ENCODE peak calls at places on chromosome 3, in six cellular contexts. D is brain microvascular endothelial cell; C is keratinocyte; Q is right atrium auricular region; N is CD8-positive, alpha-beta T cell; O is AG04450. P is an unnamed sample.

GRCh38 chr3:70702132-70702531 is 389.7 kb upstream of the MDFIC2 start:
- DNase-seq in D (no peak), C (no peak), Q (no peak), N (no peak), O (no peak), P (no peak)

GRCh38 chr3:32440481-32441350 is 49.1 kb downstream of the CMTM7 start:
- DNase-seq in D (no peak), C (peak), Q (peak), N (peak), O (no peak), P (no peak)

GRCh38 chr3:138588445-138588844 is 5.6 kb downstream of the CEP70 start:
- DNase-seq in D (no peak), C (no peak), Q (no peak), N (no peak), O (no peak), P (no peak)

GRCh38 chr3:30544811-30545210 is 61.6 kb upstream of the TGFBR2 start:
- DNase-seq in D (peak), C (no peak), Q (no peak), N (no peak), O (peak), P (no peak)

GRCh38 chr3:133792171-133792763 is 13.3 kb upstream of the SRPRB start:
- DNase-seq in D (no peak), C (no peak), Q (no peak), N (no peak), O (no peak), P (no peak)

GRCh38 chr3:13655074-13655913 is 106.4 kb downstream of the FBLN2 start:
- DNase-seq in D (no peak), C (no peak), Q (no peak), N (no peak), O (no peak), P (no peak)

GRCh38 chr3:187750513-187751123 is 5.3 kb upstream of the BCL6 start:
- DNase-seq in D (no peak), C (no peak), Q (no peak), N (no peak), O (no peak), P (no peak)

GRCh38 chr3:128123231-128123537 is 428 bp downstream of the RUVBL1 start:
- DNase-seq in D (no peak), C (no peak), Q (no peak), N (no peak), O (no peak), P (no peak)

GRCh38 chr3:161691677-161692076 is 195.1 kb downstream of the OTOL1 start:
- DNase-seq in D (no peak), C (no peak), Q (no peak), N (no peak), O (no peak), P (no peak)

GRCh38 chr3:105431171-105431570 is 64.5 kb downstream of the ALCAM start:
- DNase-seq in D (no peak), C (no peak), Q (no peak), N (no peak), O (no peak), P (no peak)

GRCh38 chr3:105430460-105430859 is 63.8 kb downstream of the ALCAM start:
- DNase-seq in D (no peak), C (no peak), Q (no peak), N (no peak), O (no peak), P (no peak)

GRCh38 chr3:105425153-105425502 is 58.4 kb downstream of the ALCAM start:
- DNase-seq in D (no peak), C (no peak), Q (no peak), N (no peak), O (no peak), P (no peak)

GRCh38 chr3:105427332-105427731 is 60.6 kb downstream of the ALCAM start:
- DNase-seq in D (no peak), C (no peak), Q (no peak), N (no peak), O (no peak), P (no peak)

DNA sequence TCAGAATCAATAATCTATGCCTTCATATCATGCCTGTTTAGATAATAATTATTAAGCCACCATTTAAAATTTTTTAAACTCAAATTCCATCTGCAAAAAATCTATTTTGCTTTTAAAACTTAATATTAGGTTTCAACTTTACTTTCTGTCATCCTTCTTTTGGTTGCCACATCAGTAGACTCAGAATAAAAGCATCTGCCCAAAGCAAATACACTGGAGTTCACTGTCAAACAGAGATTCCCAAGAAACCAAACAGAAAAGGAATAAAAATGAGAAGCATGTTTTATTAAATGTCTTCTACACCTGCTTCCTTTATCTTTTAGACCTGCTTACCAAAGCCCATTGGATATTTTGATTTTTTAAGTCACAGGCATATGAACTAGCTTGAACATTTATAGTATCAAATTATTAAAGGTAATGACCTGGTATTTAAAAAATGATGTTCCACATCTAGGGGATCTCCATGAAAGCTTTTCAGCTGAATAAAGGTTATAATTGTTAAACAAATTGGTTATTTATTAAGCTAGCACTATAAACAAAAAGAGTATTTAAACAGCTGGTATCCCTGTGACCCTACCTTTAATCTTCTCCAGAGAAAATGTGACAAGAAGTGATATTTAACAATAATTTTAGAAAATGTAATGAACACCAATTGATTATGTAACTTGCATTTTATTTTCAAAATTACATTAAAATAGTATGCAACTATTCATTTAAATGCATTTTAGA is 62.5 kb downstream of the ALCAM start:
- DNase-seq in D (no peak), C (no peak), Q (no peak), N (no peak), O (no peak), P (no peak)
- H3K27ac ChIP-seq in D (no peak), C (no peak), Q (no peak), N (no peak), O (no peak), P (peak)

GRCh38 chr3:23566499-23566898 is 239.3 kb upstream of the UBE2E1 start:
- DNase-seq in D (no peak), C (no peak), Q (no peak), N (no peak), O (no peak), P (no peak)
- TF ChIP-seq CTCF in D (no peak), C (no peak), Q (no peak), N (no peak), O (no peak), P (no peak)

GRCh38 chr3:57131210-57131588 is 34.0 kb downstream of the IL17RD start:
- DNase-seq in D (no peak), C (no peak), Q (no peak), N (no peak), O (no peak), P (no peak)

GRCh38 chr3:57126244-57126643 is 38.9 kb downstream of the IL17RD start:
- DNase-seq in D (no peak), C (no peak), Q (no peak), N (no peak), O (no peak), P (no peak)

GRCh38 chr3:57127849-57128566 is 37.1 kb downstream of the IL17RD start:
- DNase-seq in D (no peak), C (no peak), Q (no peak), N (no peak), O (no peak), P (no peak)

GRCh38 chr3:57128863-57129602 is 36.1 kb downstream of the IL17RD start:
- DNase-seq in D (no peak), C (no peak), Q (no peak), N (no peak), O (no peak), P (no peak)

DNA sequence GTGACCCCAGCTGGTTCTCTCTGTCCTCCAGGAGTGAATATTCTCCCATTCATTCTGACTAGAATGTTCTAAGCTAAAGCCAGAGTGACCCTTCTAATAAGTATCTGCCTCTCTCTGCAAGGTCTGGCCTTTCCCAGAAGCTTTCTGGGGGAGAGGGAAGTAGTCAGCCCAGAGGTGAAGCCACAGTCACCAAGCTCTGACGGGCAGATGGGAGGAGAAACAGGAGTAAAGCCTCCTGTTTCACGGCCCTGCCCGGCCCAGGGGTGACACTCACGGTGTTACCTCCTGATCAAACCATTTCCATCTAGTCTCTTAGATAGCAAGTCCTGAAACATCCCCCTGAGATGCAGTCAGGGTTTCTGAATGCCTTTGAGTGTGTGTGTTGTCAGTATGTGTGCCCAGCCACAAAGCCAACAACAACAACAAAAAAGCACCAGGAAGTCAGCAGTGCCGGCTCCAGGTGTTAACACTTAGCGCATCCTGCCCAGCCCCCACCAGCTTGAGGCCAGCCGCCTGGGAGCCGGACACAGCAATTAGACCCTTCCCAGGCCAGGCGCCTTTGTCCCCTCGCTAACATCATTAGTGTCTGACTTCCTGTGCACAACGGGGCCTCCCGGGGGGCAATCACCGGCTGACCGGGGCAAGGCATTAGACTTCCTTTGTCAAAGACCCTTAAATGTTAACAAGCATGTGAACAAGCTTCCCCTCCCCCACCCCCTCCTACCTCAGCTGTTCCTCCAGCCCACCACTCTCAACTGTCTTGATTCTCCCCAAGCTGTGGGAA is 34.5 kb downstream of the IL17RD start:
- DNase-seq in D (no peak), C (no peak), Q (no peak), N (no peak), O (no peak), P (no peak)
- H3K4me3 ChIP-seq in D (no peak), C (no peak), Q (no peak), N (no peak), O (no peak), P (no peak)

GRCh38 chr3:169400874-169401273 is 262.6 kb downstream of the MECOM start:
- DNase-seq in D (no peak), C (no peak), Q (no peak), N (no peak), O (no peak), P (no peak)
- H3K27ac ChIP-seq in D (no peak), C (no peak), Q (no peak), N (no peak), O (no peak), P (no peak)

DNA sequence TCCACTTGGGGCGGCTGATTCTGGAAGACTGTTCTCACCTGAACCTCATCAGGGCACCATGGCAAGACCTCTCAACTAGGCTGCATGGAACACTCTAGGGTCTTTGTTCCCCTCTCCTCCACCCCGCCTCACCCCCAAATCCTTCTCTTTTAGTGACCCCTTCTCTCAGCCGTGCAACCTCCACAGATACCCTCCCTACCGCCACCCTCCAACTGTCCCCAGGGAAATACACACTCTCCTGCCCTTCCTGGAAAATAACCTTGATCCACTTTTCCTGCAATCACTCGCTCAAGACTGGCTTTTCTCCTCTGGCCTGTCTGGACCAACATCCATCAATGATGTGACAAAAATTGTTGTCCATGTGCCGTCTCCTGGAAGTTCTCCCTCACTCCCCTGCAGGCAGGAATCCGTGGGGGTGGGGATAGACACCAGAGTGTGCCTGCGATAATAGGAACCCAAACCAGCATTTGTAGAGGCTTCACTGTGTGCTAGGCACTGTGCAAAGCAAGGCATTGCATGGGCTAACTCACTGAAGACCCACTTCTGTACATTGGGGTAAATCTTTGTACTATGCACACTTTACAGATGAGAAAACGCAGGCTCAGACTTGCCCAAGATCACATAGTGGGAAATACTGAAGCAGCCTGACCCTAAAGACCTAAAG is 160.1 kb upstream of the UBE2E1 start:
- DNase-seq in D (no peak), C (no peak), Q (no peak), N (no peak), O (no peak), P (no peak)
- TF ChIP-seq CTCF in D (no peak), C (no peak), Q (no peak), N (no peak), O (no peak), P (no peak)

GRCh38 chr3:184755315-184755731 is 43.5 kb upstream of the MAGEF1 start:
- DNase-seq in D (no peak), C (no peak), Q (no peak), N (no peak), O (no peak), P (no peak)
- H3K4me3 ChIP-seq in D (no peak), C (no peak), Q (no peak), N (no peak), O (no peak), P (no peak)

DNA sequence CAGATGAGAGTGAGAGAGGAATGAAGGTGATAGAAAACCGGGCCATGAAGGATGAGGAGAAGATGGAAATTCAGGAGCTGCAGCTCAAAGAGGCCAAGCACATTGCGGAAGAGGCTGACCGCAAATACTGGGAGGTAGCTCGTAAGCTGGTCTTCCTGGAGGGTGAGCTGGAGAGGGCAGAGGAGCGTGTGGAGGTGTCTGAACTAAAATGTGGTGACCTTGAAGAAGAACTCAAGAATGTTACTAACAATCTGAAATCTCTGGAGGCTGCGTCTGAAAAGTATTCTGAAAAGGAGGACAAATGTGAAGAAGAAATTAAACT is 88.9 kb downstream of the EOMES start:
- DNase-seq in D (no peak), C (no peak), Q (no peak), N (no peak), O (no peak), P (no peak)
- H3K27ac ChIP-seq in D (peak), C (peak), Q (peak), N (peak), O (peak), P (peak)

GRCh38 chr3:127002195-127003174 is 19.6 kb downstream of the PLXNA1 start:
- DNase-seq in D (peak), C (no peak), Q (peak), N (no peak), O (peak), P (peak)
- TF ChIP-seq CTCF in D (peak), C (peak), Q (peak), N (no peak), O (peak), P (peak)

P was measured in dorsolateral prefrontal cortex.